ENCODE peak calls at places on chromosome 4, in four cellular contexts. R, W, N and X are unnamed samples.
A peak's percentile ranks its signal among the peaks of the same experiment; 100 is the strongest.

GRCh38 chr4:92445127-92445526 is 141.4 kb downstream of the GRID2 start:
- DNase-seq in R (no peak), W (no peak), N (no peak), X (no peak)

GRCh38 chr4:23945521-23946017 is 55.7 kb upstream of the PPARGC1A start:
- DNase-seq in N (peak; percentile 10), R (no peak), W (no peak), X (no peak)

GRCh38 chr4:17447675-17448298 is 64.1 kb downstream of the QDPR start:
- DNase-seq in W (peak; percentile 59), N (peak; percentile 67), R (peak; percentile 59), X (peak; percentile 37)

GRCh38 chr4:67909910-67910905 is 26.4 kb upstream of the TMPRSS11D start:
- DNase-seq in N (peak; percentile 4), R (no peak), W (no peak), X (no peak)

GRCh38 chr4:4397441-4397819 is 10.5 kb downstream of the NSG1 start:
- DNase-seq in N (no peak), R (no peak), W (no peak), X (no peak)

GRCh38 chr4:148284526-148285193 is 157.6 kb downstream of the NR3C2 start:
- DNase-seq in W (no peak), R (no peak), N (no peak), X (no peak)

GRCh38 chr4:186724861-186725419 is 1.3 kb upstream of the FAT1 start:
- DNase-seq in W (no peak), R (no peak), N (no peak), X (no peak)

GRCh38 chr4:117085185-117085701 is at the start of gene TRAM1L1:
- DNase-seq in N (peak; percentile 30), R (peak; percentile 86), W (peak; percentile 15), X (no peak)

GRCh38 chr4:140426610-140427103 is 791 bp downstream of the CLGN start:
- DNase-seq in R (no peak), W (peak; percentile 6), N (peak; percentile 3), X (no peak)

GRCh38 chr4:185878633-185879032 is 66.6 kb upstream of the SORBS2 start:
- DNase-seq in R (no peak), N (no peak), W (no peak), X (no peak)

GRCh38 chr4:2823671-2824328 is 19.8 kb upstream of the ADD1 start:
- DNase-seq in R (no peak), N (no peak), W (no peak), X (no peak)

GRCh38 chr4:3717241-3717640 is 48.9 kb upstream of the ADRA2C start:
- DNase-seq in N (no peak), W (no peak), R (no peak), X (no peak)

GRCh38 chr4:2570551-2571222 is 34.2 kb downstream of the FAM193A start:
- DNase-seq in W (no peak), R (no peak), N (no peak), X (peak; percentile 30)

DNA sequence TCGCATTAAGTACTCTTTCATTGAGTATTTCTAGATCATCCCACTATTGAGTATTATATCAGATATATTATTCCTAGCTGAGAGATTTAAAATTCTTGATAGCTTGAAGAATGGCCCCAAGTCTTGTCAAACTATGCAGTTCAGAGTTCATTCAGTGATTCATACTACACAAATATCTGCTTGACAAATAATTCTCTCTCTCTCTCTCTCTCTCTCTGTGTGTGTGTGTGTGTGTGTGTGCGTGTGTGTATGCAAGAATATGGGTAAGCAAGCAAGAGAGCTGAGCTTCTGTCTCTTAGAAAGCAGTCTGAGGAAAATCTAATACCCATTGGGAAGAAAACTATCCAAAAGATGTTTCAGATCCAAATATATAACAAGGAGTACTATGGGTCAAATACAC is 142.0 kb downstream of the SLC10A7 start:
- DNase-seq in R (no peak), W (no peak), N (peak; percentile 62), X (no peak)
- TF ChIP-seq SUZ12 in R (no peak), W (no peak), N (no peak), X (no peak)

GRCh38 chr4:76836860-76837564 is 60.9 kb downstream of the SOWAHB start:
- DNase-seq in W (no peak), N (peak; percentile 13), R (no peak), X (no peak)

GRCh38 chr4:76830612-76831474 is 67.1 kb downstream of the SOWAHB start:
- DNase-seq in W (peak; percentile 1), N (peak; percentile 94), R (peak; percentile 50), X (no peak)

DNA sequence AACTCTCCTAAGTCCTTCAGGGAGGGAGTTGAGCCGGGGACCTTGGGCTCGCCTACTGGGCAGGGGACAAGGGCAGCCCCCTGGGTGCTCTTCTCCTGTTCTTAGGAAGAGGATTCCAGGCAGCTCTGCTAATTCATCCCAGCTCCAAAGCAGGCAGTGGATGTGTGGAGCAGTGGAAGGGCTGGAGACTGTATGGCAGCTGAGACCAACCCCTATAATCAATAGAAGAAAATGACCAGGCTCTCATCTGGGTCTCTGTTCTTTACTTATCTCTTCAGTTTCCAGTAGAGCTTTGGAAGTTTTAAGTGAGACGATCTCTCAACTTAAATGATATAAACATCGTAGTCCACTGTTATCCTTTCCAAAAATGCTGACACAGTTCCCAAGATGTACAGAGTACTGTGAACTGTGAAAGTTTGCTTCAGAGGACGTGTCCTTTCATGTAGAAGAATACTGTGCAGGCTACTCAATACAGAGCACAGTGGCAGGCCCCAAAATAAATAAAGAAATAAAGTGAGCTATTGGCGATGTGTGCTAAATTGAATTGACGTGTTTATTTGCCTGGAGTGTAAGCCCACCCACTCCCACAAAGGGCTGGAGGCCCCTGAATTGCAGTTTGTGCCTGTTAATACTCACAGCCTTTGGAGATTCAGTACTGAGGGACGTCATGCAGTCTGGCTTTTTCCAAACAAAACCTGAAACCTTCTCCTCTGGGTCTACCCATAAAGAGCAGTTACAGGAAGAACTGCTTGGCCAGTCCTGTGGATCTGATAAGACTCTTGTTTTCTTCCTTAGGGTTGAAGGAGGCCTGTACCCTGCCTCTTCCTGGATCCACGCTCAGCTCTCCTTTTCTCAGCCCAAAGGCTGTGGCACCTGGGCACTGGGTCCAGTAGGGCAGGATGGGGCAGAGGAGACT is 66.2 kb downstream of the SOWAHB start:
- DNase-seq in R (no peak), N (peak; percentile 9), W (no peak), X (no peak)
- H3K4me3 ChIP-seq in R (no peak overlapping the region), N (peak overlapping the region; percentile 81), W (no peak overlapping the region), X (no peak overlapping the region)

GRCh38 chr4:7303561-7303960 is 111.2 kb downstream of the SORCS2 start:
- DNase-seq in N (no peak), R (no peak), W (no peak), X (no peak)
- TF ChIP-seq SUZ12 in N (no peak), R (no peak), W (no peak), X (no peak)

DNA sequence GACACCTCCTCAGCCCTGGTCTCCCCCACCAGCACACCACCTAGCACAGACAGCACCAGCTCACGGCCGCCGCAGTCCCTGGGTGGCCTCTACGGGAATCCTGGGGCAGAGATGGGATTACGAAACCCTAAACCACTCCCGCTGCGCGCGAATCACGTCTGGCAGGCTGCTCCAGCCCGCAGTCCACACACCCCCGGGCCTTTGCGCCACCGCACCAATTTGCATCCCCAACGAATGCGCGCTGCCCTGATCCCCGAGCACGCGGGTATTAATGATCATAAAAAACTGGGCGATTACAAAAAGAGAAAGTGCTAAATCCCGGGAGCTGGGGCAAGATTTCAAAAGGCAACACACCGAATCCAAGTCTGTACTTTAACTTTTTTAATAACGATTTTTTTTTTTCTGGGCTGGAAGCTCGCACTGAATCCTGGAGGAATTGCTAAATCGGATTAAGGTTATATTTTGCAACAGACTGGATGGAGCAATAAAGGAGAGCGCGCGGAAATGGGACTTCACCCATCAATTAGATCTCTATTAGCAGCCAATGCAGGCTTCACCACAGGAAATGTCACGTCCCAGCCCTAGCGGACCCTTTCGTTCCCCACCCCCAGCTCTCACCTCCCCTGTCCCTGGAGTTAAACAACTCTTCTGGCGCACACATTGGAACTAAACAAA is 69.8 kb upstream of the TMEM33 start:
- DNase-seq in W (no peak), N (no peak), R (peak; percentile 55), X (no peak)
- H3K4me3 ChIP-seq in W (no peak overlapping the region), N (no peak overlapping the region), R (peak overlapping the region; percentile 42), X (no peak overlapping the region)

GRCh38 chr4:31169851-31170250 is 449.7 kb downstream of the PCDH7 start:
- DNase-seq in W (no peak), N (no peak), R (no peak), X (no peak)
- TF ChIP-seq SUZ12 in W (no peak), N (no peak), R (no peak), X (no peak)